ENCODE peak calls at places on chromosome 13, in eight cellular contexts. S is HCT116, K is transverse colon, C is breast epithelium, N is GM23338, I is SK-N-SH, W is K562, Z is upper lobe of left lung. U is an unnamed sample.

GRCh38 chr13:95176611-95177259 is 124.5 kb downstream of the ABCC4 start:
- DNase-seq in W (no peak), K (no peak), C (no peak), S (no peak), N (no peak), Z (no peak), I (no peak), U (no peak)

GRCh38 chr13:72456486-72456885 is 270.9 kb downstream of the MZT1 start:
- DNase-seq in K (no peak), S (no peak), C (no peak), I (no peak), W (no peak), N (no peak), Z (no peak), U (no peak)

GRCh38 chr13:79392882-79393563 is 13.0 kb downstream of the RBM26 start:
- DNase-seq in C (no peak), K (no peak), W (no peak), N (no peak), I (no peak), S (no peak), Z (no peak), U (no peak)

GRCh38 chr13:24452044-24452443 is 60.5 kb downstream of the PARP4 start:
- DNase-seq in Z (no peak), W (no peak), I (no peak), K (no peak), S (no peak), N (no peak), C (no peak), U (no peak)

GRCh38 chr13:39779337-39780270 is 124.1 kb downstream of the COG6 start:
- DNase-seq in W (no peak), S (no peak), Z (no peak), N (no peak), K (no peak), C (no peak), I (no peak), U (no peak)

GRCh38 chr13:94192576-94192975 is 286.9 kb downstream of the DCT start:
- DNase-seq in K (peak; percentile 15), N (peak; percentile 63), W (no peak), C (no peak), I (no peak), Z (peak; percentile 29), S (no peak), U (peak; percentile 18)

GRCh38 chr13:111474136-111475002 is 153.9 kb downstream of the TEX29 start:
- DNase-seq in S (peak; percentile 21), N (peak; percentile 84), W (peak; percentile 17), I (peak; percentile 75), K (no peak), C (no peak), Z (no peak), U (no peak)

GRCh38 chr13:24528816-24529398 is 16.3 kb upstream of the PARP4 start:
- DNase-seq in C (no peak), Z (no peak), N (peak; percentile 78), W (no peak), K (no peak), S (no peak), I (no peak), U (no peak)

GRCh38 chr13:95474992-95475391 is 77.5 kb upstream of the CLDN10 start:
- DNase-seq in S (no peak), N (peak; percentile 33), W (no peak), C (no peak), I (no peak), Z (no peak), K (no peak), U (no peak)

GRCh38 chr13:88526853-88527215 is 855.7 kb downstream of the SLITRK5 start:
- DNase-seq in I (no peak), C (no peak), S (no peak), W (no peak), K (no peak), N (no peak), Z (no peak), U (no peak)

GRCh38 chr13:104253063-104253680 is 1187.0 kb upstream of the SLC10A2 start:
- DNase-seq in Z (no peak), N (peak; percentile 56), S (no peak), W (no peak), C (no peak), I (no peak), K (no peak), U (no peak)

GRCh38 chr13:101516262-101516661 is 63.8 kb downstream of the ITGBL1 start:
- DNase-seq in C (no peak), W (no peak), N (no peak), Z (no peak), S (no peak), I (no peak), K (no peak), U (no peak)

GRCh38 chr13:98706446-98707110 is 45.9 kb downstream of the SLC15A1 start:
- DNase-seq in W (no peak), N (no peak), Z (no peak), C (no peak), S (no peak), K (no peak), I (no peak), U (no peak)

GRCh38 chr13:42395066-42395821 is 123.3 kb downstream of the AKAP11 start:
- DNase-seq in K (no peak), S (no peak), Z (no peak), W (no peak), N (no peak), C (no peak), I (no peak), U (no peak)

GRCh38 chr13:42392180-42392579 is 120.2 kb downstream of the AKAP11 start:
- DNase-seq in N (no peak), C (no peak), Z (no peak), W (no peak), I (no peak), S (no peak), K (no peak), U (no peak)

GRCh38 chr13:42394361-42395065 is 122.6 kb downstream of the AKAP11 start:
- DNase-seq in S (no peak), C (no peak), W (no peak), Z (no peak), I (no peak), K (no peak), N (no peak), U (no peak)

GRCh38 chr13:42393573-42394360 is 121.8 kb downstream of the AKAP11 start:
- DNase-seq in C (no peak), K (no peak), N (no peak), I (no peak), S (no peak), W (no peak), Z (no peak), U (no peak)

GRCh38 chr13:42392706-42393572 is 121.0 kb downstream of the AKAP11 start:
- DNase-seq in Z (no peak), C (no peak), W (no peak), S (no peak), K (no peak), N (no peak), I (no peak), U (no peak)
- TF ChIP-seq POLR2AphosphoS5 in Z (no peak), C (no peak), W (no peak), S (no peak), K (no peak), N (no peak), I (no peak), U (no peak)

GRCh38 chr13:107574517-107575215 is 640.7 kb downstream of the LIG4 start:
- DNase-seq in S (no peak), C (no peak), Z (no peak), W (no peak), N (peak; percentile 45), I (no peak), K (no peak), U (no peak)
- H3K4me3 ChIP-seq in S (no peak overlapping the region), C (no peak overlapping the region), Z (no peak overlapping the region), W (no peak overlapping the region), N (peak overlapping the region; percentile 4), I (no peak overlapping the region), K (no peak overlapping the region), U (no peak overlapping the region)

GRCh38 chr13:109256866-109257760 is 529.3 kb downstream of the IRS2 start:
- DNase-seq in C (peak; percentile 83), S (peak; percentile 78), I (no peak), Z (peak; percentile 32), W (no peak), K (no peak), N (peak; percentile 21), U (peak; percentile 5)
- TF ChIP-seq POLR2AphosphoS5 in C (peak; percentile 81), S (peak; percentile 53), I (peak; percentile 12), Z (peak; percentile 75), W (no peak), K (peak; percentile 38), N (no peak), U (peak; percentile 70)

GRCh38 chr13:57630661-57631606 is 610 bp upstream of the PCDH17 start:
- DNase-seq in Z (no peak), K (no peak), S (no peak), I (peak; percentile 51), N (peak; percentile 46), C (no peak), W (no peak), U (no peak)

GRCh38 chr13:57631607-57632275 is at the start of gene PCDH17:
- DNase-seq in W (no peak), N (peak; percentile 85), K (peak; percentile 7), C (no peak), Z (no peak), S (no peak), I (peak; percentile 62), U (no peak)

GRCh38 chr13:57629391-57629804 is 2.1 kb upstream of the PCDH17 start:
- DNase-seq in C (no peak), W (no peak), I (peak; percentile 32), N (peak; percentile 11), S (no peak), K (no peak), Z (no peak), U (no peak)

GRCh38 chr13:57627663-57628062 is 3.9 kb upstream of the PCDH17 start:
- DNase-seq in K (no peak), Z (no peak), C (no peak), I (peak; percentile 51), S (no peak), N (peak; percentile 51), W (peak; percentile 27), U (no peak)

GRCh38 chr13:57629821-57630235 is 1.7 kb upstream of the PCDH17 start:
- DNase-seq in K (peak; percentile 27), I (peak; percentile 95), S (no peak), W (peak; percentile 11), Z (peak; percentile 65), N (peak; percentile 99), C (no peak), U (no peak)
- H3K4me3 ChIP-seq in K (peak overlapping the region; percentile 49), I (peak overlapping the region; percentile 51), S (no peak overlapping the region), W (no peak overlapping the region), Z (peak overlapping the region; percentile 43), N (peak overlapping the region; percentile 81), C (peak overlapping the region; percentile 50), U (no peak overlapping the region)

GRCh38 chr13:46142692-46143238 is 37.9 kb upstream of the CPB2 start:
- DNase-seq in S (no peak), W (no peak), N (no peak), I (no peak), C (no peak), Z (no peak), K (no peak), U (no peak)
- TF ChIP-seq POLR2AphosphoS5 in S (no peak), W (no peak), N (no peak), I (no peak), C (no peak), Z (no peak), K (no peak), U (no peak)